ENCODE peak calls at places on chromosomes 13 and 19, in five cellular contexts. J is H1, E is neuronal stem cell, L is mesenchymal stem cell, C is IMR-90. V is an unnamed sample.

GRCh38 chr19:30386551-30387143 is 14.5 kb downstream of the ZNF536 start:
- DNase-seq in J (no peak), E (no peak), L (no peak), C (no peak), V (no peak)

GRCh38 chr13:114001331-114002008 is 27.6 kb upstream of the C13orf46 start:
- DNase-seq in J (no peak), E (no peak), L (no peak), C (no peak), V (no peak)

GRCh38 chr19:45822716-45823115 is 7.6 kb upstream of the RSPH6A start:
- DNase-seq in J (no peak), E (no peak), L (no peak), C (no peak), V (no peak)

GRCh38 chr19:10365518-10365917 is 14.9 kb downstream of the TYK2 start:
- DNase-seq in J (no peak), E (no peak), L (no peak), C (no peak), V (no peak)

GRCh38 chr13:100542546-100543156 is 45.9 kb downstream of the GGACT start:
- DNase-seq in J (no peak), E (no peak), L (peak), C (peak), V (peak)

GRCh38 chr19:38718747-38719543 is 25.3 kb downstream of the CAPN12 start:
- DNase-seq in J (no peak), E (no peak), L (peak), C (no peak), V (peak)

GRCh38 chr19:42528354-42529247 is at the start of gene CEACAM1:
- DNase-seq in J (no peak), E (no peak), L (no peak), C (no peak), V (no peak)

GRCh38 chr19:45063851-45064801 is 12.2 kb downstream of the ZNF296 start:
- DNase-seq in J (no peak), E (no peak), L (no peak), C (no peak), V (no peak)

GRCh38 chr19:16206046-16206605 is 8.4 kb downstream of the AP1M1 start:
- DNase-seq in J (no peak), E (no peak), L (no peak), C (no peak), V (no peak)

GRCh38 chr13:111954681-111955411 is 112.1 kb upstream of the SOX1 start:
- DNase-seq in J (no peak), E (no peak), L (peak), C (no peak), V (no peak)

GRCh38 chr19:4717191-4717965 is 6.3 kb downstream of the DPP9 start:
- DNase-seq in J (no peak), E (no peak), L (no peak), C (peak), V (no peak)

GRCh38 chr19:3024870-3025515 is 4.1 kb downstream of the TLE2 start:
- DNase-seq in J (no peak), E (no peak), L (peak), C (no peak), V (peak)

GRCh38 chr13:93727301-93728141 is 500.9 kb downstream of the GPC6 start:
- DNase-seq in J (no peak), E (no peak), L (peak), C (peak), V (no peak)

GRCh38 chr13:48078251-48078656 is 16.6 kb downstream of the MED4 start:
- DNase-seq in J (no peak), E (no peak), L (no peak), C (no peak), V (no peak)

GRCh38 chr13:113846639-113847318 is 17.1 kb downstream of the GAS6 start:
- DNase-seq in J (no peak), E (no peak), L (no peak), C (no peak), V (peak)

GRCh38 chr19:58569943-58570670 is 3.0 kb downstream of the MZF1 start:
- DNase-seq in J (no peak), E (no peak), L (no peak), C (no peak), V (no peak)

GRCh38 chr13:111595276-111595675 is 274.8 kb downstream of the TEX29 start:
- DNase-seq in J (no peak), E (no peak), L (no peak), C (no peak), V (no peak)

GRCh38 chr13:43128504-43128929 is 105.1 kb downstream of the DNAJC15 start:
- DNase-seq in J (no peak), E (no peak), L (no peak), C (no peak), V (no peak)

GRCh38 chr13:30124131-30124768 is 183.1 kb downstream of the KATNAL1 start:
- DNase-seq in J (no peak), E (no peak), L (no peak), C (no peak), V (no peak)

GRCh38 chr19:40896418-40896796 is 14.4 kb upstream of the CYP2A7 start:
- DNase-seq in J (no peak), E (no peak), L (no peak), C (no peak), V (no peak)
- H3K4ac ChIP-seq in J (no peak), E (no peak), L (no peak), C (no peak), V (no peak)

GRCh38 chr19:57473646-57474045 is 3.7 kb downstream of the ZNF772 start:
- DNase-seq in J (no peak), E (no peak), L (no peak), C (no peak), V (no peak)
- H4K91ac ChIP-seq in J (no peak), E (no peak), L (no peak), C (no peak), V (no peak)

DNA sequence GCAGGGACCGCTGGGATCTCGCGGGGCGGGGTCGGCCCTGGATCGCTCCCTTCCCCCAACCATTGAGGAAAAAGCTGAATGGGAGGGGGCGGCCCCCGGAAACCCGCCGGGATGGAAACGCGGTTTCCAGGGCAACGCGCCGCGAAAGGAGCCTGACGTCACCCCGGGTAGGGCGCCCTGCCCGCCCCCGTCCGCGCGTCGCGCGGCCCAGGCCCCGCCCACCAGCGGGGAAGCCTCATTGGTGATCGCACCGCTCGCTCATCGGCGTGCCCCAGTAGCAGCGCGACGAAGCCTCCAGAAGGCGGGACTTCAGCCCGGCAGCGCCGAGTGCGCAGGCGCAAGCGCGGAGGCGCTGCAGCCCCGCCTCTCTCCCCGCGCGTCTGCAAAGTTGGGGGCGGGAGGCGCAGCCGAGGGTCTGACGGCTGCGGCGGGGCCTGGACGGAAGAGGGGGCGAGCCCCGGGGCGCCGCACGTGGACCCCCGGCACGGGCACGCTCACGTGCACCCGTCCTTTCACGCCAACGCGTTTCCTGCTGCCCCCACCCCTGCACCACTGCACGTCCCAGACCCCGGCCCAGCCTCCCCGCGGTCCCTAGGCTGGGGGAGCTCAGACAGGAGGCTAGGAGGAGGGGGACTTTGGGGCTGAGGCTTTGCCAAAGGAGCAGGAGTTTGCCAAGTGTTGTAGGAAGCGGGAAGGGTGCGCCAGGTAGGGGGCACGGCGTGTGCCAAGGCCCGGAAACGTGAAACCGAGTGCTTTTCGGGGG is 8.2 kb upstream of the CIRBP start:
- DNase-seq in J (peak), E (peak), L (peak), C (peak), V (peak)
- H2AFZ ChIP-seq in J (no peak), E (peak), L (no peak), C (peak), V (no peak)

GRCh38 chr19:1651548-1652394 is 644 bp downstream of the TCF3 start:
- DNase-seq in J (no peak), E (peak), L (peak), C (peak), V (no peak)
- H3K4ac ChIP-seq in J (peak), E (no peak), L (peak), C (peak), V (no peak)

DNA sequence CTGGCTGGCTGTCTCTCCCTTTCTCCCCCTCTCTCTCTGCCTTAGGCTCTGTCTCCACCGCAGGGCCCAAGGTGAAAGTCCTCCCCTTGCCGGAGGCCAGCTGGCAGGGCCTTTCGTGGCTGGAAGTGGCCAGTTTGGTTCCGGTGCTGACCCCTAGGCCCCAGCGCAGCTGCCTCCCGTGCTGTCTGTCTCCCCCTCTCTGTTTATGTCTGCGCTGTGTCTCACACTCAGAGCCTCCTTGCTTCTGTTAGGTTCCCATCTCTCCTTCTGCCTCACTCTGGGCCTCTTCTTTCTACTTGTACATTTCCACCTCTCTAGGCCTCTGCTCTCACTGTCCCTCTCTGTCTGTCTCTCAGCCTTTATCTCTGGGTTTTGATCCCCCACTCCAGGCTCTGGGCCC is 13.1 kb downstream of the CCDC97 start:
- DNase-seq in J (no peak), E (no peak), L (peak), C (peak), V (no peak)
- H4K91ac ChIP-seq in J (no peak), E (no peak), L (peak), C (peak), V (no peak)

DNA sequence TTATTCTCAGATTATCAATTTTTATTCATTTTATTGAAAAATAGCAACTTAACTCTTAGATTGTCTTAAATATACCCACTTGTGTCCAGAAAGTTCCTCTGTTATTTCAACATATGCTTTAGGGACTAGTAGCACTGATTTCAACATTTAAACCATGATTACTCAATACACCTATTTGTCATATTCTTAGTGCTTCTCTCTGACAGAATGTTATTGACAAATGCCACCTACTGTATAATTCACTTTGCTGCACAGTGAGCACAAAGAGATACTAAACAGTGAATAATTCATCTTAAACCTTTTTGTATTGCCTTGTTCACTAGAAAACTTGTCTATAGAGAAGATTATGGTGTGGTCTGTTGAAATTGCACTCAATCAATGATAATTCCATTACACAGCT is 692.6 kb downstream of the PCDH17 start:
- DNase-seq in J (no peak), E (no peak), L (peak), C (no peak), V (no peak)
- H2AFZ ChIP-seq in J (no peak), E (peak), L (no peak), C (no peak), V (no peak)